ENCODE peak calls at places on chromosomes 4 and X, in four cellular contexts. V is stimulated activated naive B cell treated with anti-CD40 and anti-IgM and Interleukin-4, amounts not matched to agents 10 μg/mL and 1 μg/mL and 100 μg/mL, for 72 hours; T is pancreas; Q is B cell. F is an unnamed sample.

GRCh38 chrX:14351889-14352288 is 177.4 kb upstream of the GLRA2 start:
- DNase-seq in V (no peak), T (no peak), Q (no peak), F (no peak)

GRCh38 chr4:1072830-1073446 is 40.4 kb downstream of the RNF212 start:
- DNase-seq in V (peak; percentile 42), T (peak; percentile 70), Q (peak; percentile 64), F (no peak)

GRCh38 chrX:113539599-113540356 is 699.1 kb upstream of the AMOT start:
- DNase-seq in V (no peak), T (no peak), Q (no peak), F (no peak)

GRCh38 chr4:11720292-11720691 is 291.6 kb upstream of the HS3ST1 start:
- DNase-seq in V (no peak), T (no peak), Q (peak; percentile 32), F (peak; percentile 36)

GRCh38 chr4:87949961-87950360 is 25.6 kb upstream of the SPP1 start:
- DNase-seq in V (no peak), T (no peak), Q (no peak), F (no peak)

GRCh38 chr4:102318526-102318925 is 26.8 kb downstream of the SLC39A8 start:
- DNase-seq in V (no peak), T (no peak), Q (no peak), F (peak; percentile 29)

GRCh38 chr4:17347445-17347844 is 164.4 kb downstream of the QDPR start:
- DNase-seq in V (no peak), T (no peak), Q (no peak), F (no peak)

GRCh38 chr4:74793757-74794340 is 474 bp downstream of the BTC start:
- DNase-seq in V (peak; percentile 15), T (peak; percentile 88), Q (peak; percentile 9), F (peak; percentile 86)

GRCh38 chrX:155563099-155563498 is 49.7 kb downstream of the TMLHE start:
- DNase-seq in V (no peak), T (no peak), Q (no peak), F (no peak)

GRCh38 chrX:72123471-72124185 is 8.1 kb downstream of the RTL5 start:
- DNase-seq in V (no peak), T (peak; percentile 33), Q (no peak), F (peak; percentile 21)

GRCh38 chrX:41733939-41734338 is 10.0 kb downstream of the GPR82 start:
- DNase-seq in V (peak; percentile 77), T (no peak), Q (peak; percentile 71), F (no peak)

GRCh38 chrX:150094375-150094774 is 156.1 kb upstream of the EOLA2 start:
- DNase-seq in V (no peak), T (no peak), Q (no peak), F (no peak)

GRCh38 chrX:12007881-12008280 is 130.4 kb upstream of the FRMPD4 start:
- DNase-seq in V (no peak), T (no peak), Q (no peak), F (no peak)

GRCh38 chr4:7500404-7500803 is 65.7 kb upstream of the PSAPL1 start:
- DNase-seq in V (no peak), T (no peak), Q (no peak), F (no peak)

GRCh38 chr4:123776267-123776666 is 379.7 kb downstream of the SPRY1 start:
- DNase-seq in V (no peak), T (no peak), Q (peak; percentile 3), F (no peak)

GRCh38 chr4:8525383-8526120 is 54.6 kb upstream of the GPR78 start:
- DNase-seq in V (no peak), T (peak; percentile 44), Q (no peak), F (no peak)

GRCh38 chrX:98480606-98481005 is 1596.9 kb downstream of the RPA4 start:
- DNase-seq in V (no peak), T (no peak), Q (no peak), F (no peak)

GRCh38 chr4:73415807-73416238 is 11.7 kb downstream of the ALB start:
- DNase-seq in V (no peak), T (no peak), Q (no peak), F (no peak)

GRCh38 chrX:2901367-2902036 is 27.6 kb downstream of the ARSD start:
- DNase-seq in V (no peak), T (no peak), Q (no peak), F (no peak)

GRCh38 chr4:168522371-168522770 is 25.5 kb downstream of the PALLD start:
- DNase-seq in V (no peak), T (no peak), Q (no peak), F (no peak)

GRCh38 chr4:155952546-155952945 is 1.1 kb downstream of the CTSO start:
- DNase-seq in V (no peak), T (no peak), Q (no peak), F (no peak)

GRCh38 chr4:165502919-165503907 is 124.4 kb downstream of the CPE start:
- DNase-seq in V (no peak), T (no peak), Q (no peak), F (no peak)